ENCODE peak calls at places on chromosomes 11 and 22, in seven cellular contexts. D is endothelial cell; U is HEK293T; C is heart right ventricle; W is lower lobe of right lung; I is stimulated activated CD4-positive, alpha-beta T cell treated with anti-CD3 and anti-CD28 coated beads, Interleukin-2, amount 100 ng/mL, for 24 hours; H is ovary. Q is an unnamed sample.

GRCh38 chr11:2215561-2216399 is 44.2 kb upstream of the TH start:
- DNase-seq in C (no peak), D (no peak), I (no peak), W (peak), U (no peak), H (no peak), Q (peak)

GRCh38 chr22:50711446-50712340 is 26.3 kb upstream of the ACR start:
- DNase-seq in D (no peak), H (no peak), C (no peak), U (no peak), I (no peak), W (peak), Q (no peak)

GRCh38 chr11:133894956-133895549 is 49.7 kb upstream of the SPATA19 start:
- DNase-seq in C (no peak), I (no peak), H (no peak), W (no peak), U (no peak), D (no peak), Q (peak)

GRCh38 chr11:7575841-7576451 is 62.1 kb downstream of the PPFIBP2 start:
- DNase-seq in I (peak), D (no peak), W (no peak), H (peak), C (no peak), U (no peak), Q (peak)

GRCh38 chr11:50073113-50074105 is 40.7 kb downstream of the OR4C45 start:
- DNase-seq in D (no peak), C (no peak), W (no peak), U (no peak), H (no peak), I (no peak), Q (no peak)

GRCh38 chr22:20738394-20739089 is 35.4 kb upstream of the SERPIND1 start:
- DNase-seq in W (no peak), U (no peak), I (no peak), D (no peak), C (no peak), H (no peak), Q (no peak)

GRCh38 chr11:82978422-82979099 is 77.0 kb downstream of the DDIAS start:
- DNase-seq in C (no peak), W (no peak), H (no peak), D (no peak), U (no peak), I (no peak), Q (no peak)

GRCh38 chr11:45145421-45146071 is 893 bp upstream of the PRDM11 start:
- DNase-seq in D (peak), C (peak), I (peak), W (no peak), H (peak), U (no peak), Q (peak)

GRCh38 chr11:73363147-73363546 is 13.1 kb upstream of the RELT start:
- DNase-seq in U (no peak), C (no peak), W (no peak), I (no peak), H (no peak), D (no peak), Q (no peak)

GRCh38 chr11:120167659-120168058 is 29.7 kb upstream of the TRIM29 start:
- DNase-seq in W (no peak), U (no peak), I (no peak), C (no peak), D (no peak), H (no peak), Q (no peak)

GRCh38 chr11:71089571-71089970 is 162.8 kb downstream of the SHANK2 start:
- DNase-seq in H (no peak), W (no peak), D (no peak), C (no peak), U (no peak), I (no peak), Q (no peak)

GRCh38 chr11:64518928-64519327 is 72.1 kb upstream of the SLC22A12 start:
- DNase-seq in I (peak), H (no peak), D (no peak), W (no peak), C (no peak), U (no peak), Q (no peak)

GRCh38 chr22:43862074-43862881 is at the start of gene SULT4A1:
- DNase-seq in I (peak), C (no peak), W (no peak), H (no peak), D (no peak), U (peak), Q (peak)

Q was measured in H9.